ENCODE peak calls at places on chromosome 9, in five cellular contexts. P is brain microvascular endothelial cell; W is A549; U is psoas muscle; F is CD8-positive, alpha-beta T cell. V is an unnamed sample.

GRCh38 chr9:121927081-121927480 is 166.0 kb downstream of the TTLL11 start:
- DNase-seq in P (no peak), W (no peak), U (no peak), F (no peak), V (no peak)

GRCh38 chr9:117030254-117030768 is 343.2 kb downstream of the TRIM32 start:
- DNase-seq in P (no peak), W (no peak), U (no peak), F (no peak), V (no peak)

GRCh38 chr9:131271506-131271931 is 4.8 kb downstream of the FAM78A start:
- DNase-seq in P (no peak), W (no peak), U (peak), F (no peak), V (no peak)

GRCh38 chr9:123314617-123315016 is 41.4 kb upstream of the CRB2 start:
- DNase-seq in P (no peak), W (no peak), U (no peak), F (no peak), V (no peak)

GRCh38 chr9:121562261-121562780 is 62.7 kb upstream of the GGTA1 start:
- DNase-seq in P (no peak), W (no peak), U (no peak), F (no peak), V (no peak)

GRCh38 chr9:130991227-130992058 is 17.5 kb upstream of the LAMC3 start:
- DNase-seq in P (no peak), W (no peak), U (no peak), F (no peak), V (no peak)

GRCh38 chr9:116587919-116588318 is 99.2 kb upstream of the TRIM32 start:
- DNase-seq in P (no peak), W (no peak), U (no peak), F (no peak), V (no peak)

GRCh38 chr9:129886226-129887174 is 51.2 kb downstream of the USP20 start:
- DNase-seq in P (no peak), W (no peak), U (no peak), F (peak), V (no peak)

GRCh38 chr9:6538666-6539071 is 106.9 kb downstream of the GLDC start:
- DNase-seq in P (peak), W (no peak), U (no peak), F (no peak), V (no peak)

GRCh38 chr9:120289091-120289490 is 290.9 kb downstream of the CDK5RAP2 start:
- DNase-seq in P (no peak), W (no peak), U (no peak), F (no peak), V (no peak)

GRCh38 chr9:119366909-119367690 is 2.1 kb downstream of the BRINP1 start:
- DNase-seq in P (no peak), W (no peak), U (no peak), F (no peak), V (no peak)

GRCh38 chr9:78788101-78788500 is 491.2 kb downstream of the PSAT1 start:
- DNase-seq in P (peak), W (no peak), U (no peak), F (no peak), V (no peak)

GRCh38 chr9:28031521-28032177 is 458.4 kb upstream of the C9orf72 start:
- DNase-seq in P (no peak), W (no peak), U (no peak), F (no peak), V (no peak)

GRCh38 chr9:6106576-6107339 is 91.3 kb upstream of the RANBP6 start:
- DNase-seq in P (peak), W (peak), U (no peak), F (no peak), V (no peak)

GRCh38 chr9:8356406-8356805 is 556.8 kb upstream of the DMAC1 start:
- DNase-seq in P (no peak), W (no peak), U (no peak), F (no peak), V (no peak)

GRCh38 chr9:4591123-4591500 is 71.0 kb upstream of the PLPP6 start:
- DNase-seq in P (no peak), W (no peak), U (no peak), F (no peak), V (no peak)

GRCh38 chr9:15697459-15697858 is 144.6 kb downstream of the CCDC171 start:
- DNase-seq in P (peak), W (peak), U (no peak), F (no peak), V (no peak)

GRCh38 chr9:75146229-75146628 is 57.9 kb downstream of the OSTF1 start:
- DNase-seq in P (peak), W (no peak), U (no peak), F (no peak), V (no peak)

GRCh38 chr9:110148384-110148783 is 59.6 kb downstream of the C9orf152 start:
- DNase-seq in P (no peak), W (no peak), U (no peak), F (peak), V (no peak)

GRCh38 chr9:91298304-91298703 is 63.4 kb downstream of the AUH start:
- DNase-seq in P (peak), W (no peak), U (no peak), F (no peak), V (no peak)

GRCh38 chr9:84701801-84702200 is 32.3 kb downstream of the NTRK2 start:
- DNase-seq in P (no peak), W (no peak), U (no peak), F (no peak), V (no peak)

GRCh38 chr9:132833451-132834130 is 44.5 kb downstream of the AK8 start:
- DNase-seq in P (no peak), W (no peak), U (no peak), F (no peak), V (no peak)

GRCh38 chr9:87740198-87740597 is 14.3 kb downstream of the CTSL start:
- DNase-seq in P (no peak), W (no peak), U (no peak), F (no peak), V (no peak)

GRCh38 chr9:130732131-130732530 is 38.6 kb downstream of the EXOSC2 start:
- DNase-seq in P (no peak), W (peak), U (no peak), F (no peak), V (no peak)

GRCh38 chr9:77014597-77015263 is 4.7 kb upstream of the FOXB2 start:
- DNase-seq in P (no peak), W (no peak), U (no peak), F (no peak), V (no peak)

GRCh38 chr9:79980440-79980839 is 408.7 kb downstream of the TLE4 start:
- DNase-seq in P (no peak), W (no peak), U (no peak), F (no peak), V (no peak)

GRCh38 chr9:117454711-117455110 is 39.9 kb upstream of the ASTN2 start:
- DNase-seq in P (no peak), W (no peak), U (no peak), F (no peak), V (no peak)

DNA sequence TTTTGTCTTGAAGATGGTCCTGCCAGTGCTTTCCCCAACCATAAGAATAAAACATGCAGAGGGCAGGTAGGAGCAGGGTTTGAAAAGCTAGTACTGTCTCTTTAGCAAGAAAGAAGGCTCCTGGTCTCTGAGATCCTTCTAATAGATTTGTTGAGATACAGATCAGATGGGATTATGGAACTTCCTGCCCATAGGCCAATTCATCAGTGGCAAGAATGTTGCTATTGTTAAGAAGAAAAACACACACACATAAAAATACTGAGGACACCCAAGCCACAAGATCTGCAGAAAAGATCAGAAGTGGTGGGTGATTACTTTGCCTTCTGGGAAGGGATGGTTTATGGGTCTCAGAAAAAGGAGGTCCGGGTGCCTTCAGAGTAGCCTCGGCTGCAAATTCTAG is 59.8 kb downstream of the TNC start:
- DNase-seq in P (no peak), W (no peak), U (no peak), F (no peak), V (no peak)
- H3K27ac ChIP-seq in P (no peak), W (peak), U (no peak), F (no peak), V (no peak)

DNA sequence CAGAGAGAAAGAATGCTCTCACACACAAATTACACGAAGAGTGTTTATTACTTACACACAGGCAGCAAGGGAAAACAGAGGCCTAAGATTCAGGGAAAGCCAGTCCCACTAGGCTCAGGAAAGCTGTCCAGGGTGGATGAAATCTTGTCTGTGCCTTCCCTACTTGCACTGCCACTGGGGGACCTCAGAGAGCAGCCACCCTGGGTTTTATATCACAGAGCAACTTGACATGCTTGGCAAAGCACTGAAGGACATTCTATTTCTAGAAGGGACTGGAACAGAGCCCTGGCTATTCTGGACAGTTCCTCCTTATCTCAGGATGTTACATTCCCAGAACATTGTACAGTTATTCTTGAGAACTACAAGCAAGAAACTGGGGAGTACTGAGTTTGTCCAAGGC is 7.5 kb upstream of the PRSS3 start:
- DNase-seq in P (no peak), W (no peak), U (peak), F (no peak), V (no peak)
- H3K27ac ChIP-seq in P (no peak), W (no peak), U (peak), F (no peak), V (no peak)

GRCh38 chr9:124448019-124448418 is 2.2 kb upstream of the ADGRD2 start:
- DNase-seq in P (no peak), W (no peak), U (no peak), F (no peak), V (no peak)
- H3K27ac ChIP-seq in P (no peak), W (no peak), U (no peak), F (no peak), V (no peak)

GRCh38 chr9:89813482-89813881 is 208.7 kb downstream of the GADD45G start:
- DNase-seq in P (no peak), W (no peak), U (no peak), F (no peak), V (no peak)

GRCh38 chr9:89817186-89817960 is 212.6 kb downstream of the GADD45G start:
- DNase-seq in P (no peak), W (no peak), U (no peak), F (no peak), V (no peak)

GRCh38 chr9:89815061-89815902 is 210.5 kb downstream of the GADD45G start:
- DNase-seq in P (no peak), W (no peak), U (no peak), F (no peak), V (no peak)

GRCh38 chr9:89814340-89815040 is 209.7 kb downstream of the GADD45G start:
- DNase-seq in P (peak), W (no peak), U (no peak), F (no peak), V (no peak)

GRCh38 chr9:89815903-89816573 is 211.2 kb downstream of the GADD45G start:
- DNase-seq in P (no peak), W (no peak), U (no peak), F (no peak), V (no peak)
- H3K27ac ChIP-seq in P (no peak), W (no peak), U (no peak), F (no peak), V (no peak)

DNA sequence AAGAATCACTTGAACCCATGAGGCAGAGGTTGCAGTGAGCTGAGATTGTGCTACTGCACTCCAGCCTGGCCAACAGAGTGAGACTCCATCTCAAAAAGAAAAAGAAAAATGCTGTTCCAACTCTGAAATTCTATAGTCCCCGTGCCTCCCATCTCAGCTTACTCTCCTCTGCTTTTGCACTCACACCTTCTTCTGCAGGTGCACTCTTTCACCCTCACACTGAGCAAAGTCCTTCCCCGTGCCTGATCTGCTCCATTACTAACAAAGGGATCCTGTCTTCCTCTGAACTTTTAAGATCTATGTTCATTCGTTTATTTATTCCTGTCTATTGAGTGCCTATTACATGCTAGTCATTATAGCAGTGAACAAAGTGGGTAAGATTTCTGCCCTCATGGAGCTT is 47.8 kb downstream of the SUSD1 start:
- DNase-seq in P (no peak), W (no peak), U (no peak), F (no peak), V (no peak)
- H3K27ac ChIP-seq in P (no peak), W (peak), U (no peak), F (no peak), V (no peak)

V was measured in Panc1.